ENCODE peak calls at places on chromosomes 4 and X, in four cellular contexts. O, V, P and I are unnamed samples.
A peak's percentile ranks its signal among the peaks of the same experiment; 100 is the strongest.

GRCh38 chrX:105150036-105150435 is 70.5 kb downstream of the TEX13A start:
- DNase-seq in O (no peak), V (no peak), P (no peak), I (no peak)

GRCh38 chrX:120401301-120401700 is 39.4 kb downstream of the ATP1B4 start:
- DNase-seq in O (no peak), V (no peak), P (no peak), I (no peak)

GRCh38 chrX:43716696-43717095 is 60.6 kb downstream of the MAOA start:
- DNase-seq in O (no peak), V (no peak), P (no peak), I (no peak)

GRCh38 chrX:54042609-54043010 is 1.7 kb downstream of the PHF8 start:
- DNase-seq in O (no peak), V (peak; percentile 19), P (peak; percentile 63), I (no peak)

GRCh38 chr4:126172126-126172525 is 857.4 kb downstream of the FAT4 start:
- DNase-seq in O (no peak), V (no peak), P (no peak), I (no peak)

GRCh38 chr4:76546282-76547166 is 111.5 kb downstream of the SHROOM3 start:
- DNase-seq in O (peak; percentile 63), V (no peak), P (peak; percentile 86), I (no peak)

GRCh38 chrX:13109811-13110210 is 65.4 kb upstream of the FAM9C start:
- DNase-seq in O (no peak), V (no peak), P (peak; percentile 61), I (no peak)

GRCh38 chrX:7045238-7045955 is 102.1 kb upstream of the STS start:
- DNase-seq in O (no peak), V (no peak), P (no peak), I (no peak)

GRCh38 chrX:107894038-107894437 is 68.4 kb downstream of the MID2 start:
- DNase-seq in O (no peak), V (no peak), P (peak; percentile 42), I (peak; percentile 22)

GRCh38 chr4:163385466-163385865 is 41.8 kb downstream of the NPY5R start:
- DNase-seq in O (no peak), V (no peak), P (no peak), I (no peak)

GRCh38 chr4:55382515-55383003 is 13.2 kb upstream of the TMEM165 start:
- DNase-seq in O (no peak), V (no peak), P (no peak), I (no peak)

GRCh38 chr4:140675599-140676231 is 80.5 kb downstream of the TBC1D9 start:
- DNase-seq in O (no peak), V (no peak), P (peak; percentile 38), I (no peak)

GRCh38 chr4:137300776-137301175 is 231.5 kb downstream of the PCDH18 start:
- DNase-seq in O (no peak), V (no peak), P (peak; percentile 68), I (no peak)

GRCh38 chrX:10072786-10073568 is 83.8 kb upstream of the CLCN4 start:
- DNase-seq in O (no peak), V (no peak), P (no peak), I (no peak)

GRCh38 chr4:147479376-147479775 is 1.5 kb upstream of the EDNRA start:
- DNase-seq in O (no peak), V (no peak), P (no peak), I (no peak)

GRCh38 chrX:74579597-74580209 is 34.7 kb downstream of the RLIM start:
- DNase-seq in O (peak; percentile 0), V (no peak), P (peak; percentile 14), I (no peak)

GRCh38 chr4:76309939-76310549 is 3.5 kb downstream of the STBD1 start:
- DNase-seq in O (no peak), V (no peak), P (no peak), I (no peak)

GRCh38 chr4:139958738-139959096 is 195.3 kb downstream of the MAML3 start:
- DNase-seq in O (no peak), V (no peak), P (no peak), I (no peak)

GRCh38 chr4:174222266-174222872 is 61.1 kb downstream of the FBXO8 start:
- DNase-seq in O (no peak), V (no peak), P (peak; percentile 29), I (no peak)

GRCh38 chr4:164807611-164808010 is 53.7 kb downstream of the SMIM31 start:
- DNase-seq in O (no peak), V (no peak), P (no peak), I (no peak)

GRCh38 chr4:2241003-2241402 is 918 bp downstream of the HAUS3 start:
- DNase-seq in O (no peak), V (no peak), P (no peak), I (no peak)

DNA sequence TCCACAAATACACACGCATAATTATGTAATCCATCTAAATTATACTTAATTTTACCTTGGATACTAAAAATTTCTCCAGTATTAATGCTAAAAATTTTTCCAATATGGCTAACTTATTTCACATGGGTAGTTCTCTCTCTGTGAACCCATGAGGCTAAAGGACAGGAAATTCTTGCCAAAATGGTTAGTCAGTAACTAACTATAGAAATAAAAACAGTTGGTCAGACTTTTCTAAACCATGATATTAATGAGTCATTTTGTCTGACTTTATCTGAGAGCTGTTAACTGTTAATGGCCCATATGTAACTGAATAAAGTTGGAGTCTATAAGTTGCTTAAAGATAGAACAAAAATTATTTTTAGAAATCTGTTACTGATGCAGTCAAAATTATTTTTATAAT is 549.4 kb downstream of the TLL1 start:
- DNase-seq in O (peak; percentile 1), V (no peak), P (peak; percentile 2), I (no peak)
- H3K27ac ChIP-seq in O (no peak overlapping the region), V (no peak overlapping the region), P (no peak overlapping the region), I (no peak overlapping the region)

GRCh38 chrX:72018277-72019112 is 107.8 kb downstream of the NHSL2 start:
- DNase-seq in O (peak; percentile 57), V (peak; percentile 86), P (peak; percentile 90), I (no peak)
- H3K4me3 ChIP-seq in O (peak overlapping the region; percentile 15), V (no peak overlapping the region), P (no peak overlapping the region), I (no peak overlapping the region)

GRCh38 chrX:1025413-1025812 is 187.0 kb downstream of the CRLF2 start:
- DNase-seq in O (no peak), V (no peak), P (no peak), I (no peak)
- H3K27me3 ChIP-seq in O (no peaks in the 10 kb centered on the region), V (no peaks in the 10 kb centered on the region), P (no peaks in the 10 kb centered on the region), I (no peaks in the 10 kb centered on the region)

GRCh38 chr4:7352486-7352885 is 82.2 kb downstream of the PSAPL1 start:
- DNase-seq in O (no peak), V (no peak), P (no peak), I (no peak)
- H3K27ac ChIP-seq in O (no peak overlapping the region), V (no peak overlapping the region), P (no peak overlapping the region), I (no peak overlapping the region)

GRCh38 chr4:47836655-47837581 is 949 bp downstream of the CORIN start:
- DNase-seq in O (peak; percentile 60), V (peak; percentile 82), P (peak; percentile 84), I (peak; percentile 63)

GRCh38 chr4:47839259-47839658 is 1.4 kb upstream of the CORIN start:
- DNase-seq in O (no peak), V (no peak), P (peak; percentile 62), I (no peak)

GRCh38 chr4:47840291-47840690 is 2.4 kb upstream of the CORIN start:
- DNase-seq in O (no peak), V (no peak), P (no peak), I (no peak)

GRCh38 chr4:47837582-47838294 is at the start of gene CORIN:
- DNase-seq in O (no peak), V (peak; percentile 41), P (no peak), I (no peak)

DNA sequence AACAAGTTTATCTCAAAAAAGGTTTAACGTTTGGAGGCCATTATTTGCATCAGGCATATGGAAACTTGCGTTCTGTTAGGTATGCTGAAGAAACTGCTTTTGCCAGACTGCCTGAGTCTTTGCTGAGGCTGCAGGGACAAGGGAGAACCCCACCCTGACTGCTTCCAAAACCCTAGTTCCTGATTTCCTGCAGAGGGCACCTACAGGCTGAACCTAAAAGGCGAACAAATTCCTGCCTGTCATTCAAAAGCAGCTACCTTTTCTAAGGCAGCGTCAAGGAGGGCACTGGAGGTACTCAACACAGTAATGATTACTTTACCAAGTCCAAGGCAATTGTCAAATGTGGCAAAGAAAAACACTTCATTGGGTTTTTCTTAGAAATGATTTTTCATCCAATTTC is 578 bp upstream of the CORIN start:
- DNase-seq in O (no peak), V (no peak), P (no peak), I (no peak)
- H3K4me3 ChIP-seq in O (no peak overlapping the region), V (peak overlapping the region; percentile 65), P (no peak overlapping the region), I (no peak overlapping the region)

GRCh38 chr4:4857809-4858508 is 1.5 kb upstream of the MSX1 start:
- DNase-seq in O (no peak), V (no peak), P (no peak), I (no peak)
- H3K27me3 ChIP-seq in O (peaks cover 64% of the 10 kb centered on the region), V (peaks cover 100% of the 10 kb centered on the region), P (peaks cover 41% of the 10 kb centered on the region), I (peaks cover 92% of the 10 kb centered on the region)